ENCODE peak calls at places on chromosomes 2 and 18, in five cellular contexts. One of them, this sample, is unnamed. For H3K36me3, the result is how much of the 10 kb centered on the place peaks cover.

GRCh38 chr18:12253517-12254136 is 534 bp upstream of the CIDEA start:
- DNase-seq in mesendoderm: peak
- DNase-seq in colonic mucosa: no peak
- DNase-seq in heart left ventricle: no peak
- DNase-seq in sigmoid colon: no peak
- DNase-seq in this sample: peak

GRCh38 chr2:159163935-159164334 is 122.6 kb downstream of the WDSUB1 start:
- DNase-seq in mesendoderm: no peak
- DNase-seq in colonic mucosa: no peak
- DNase-seq in heart left ventricle: no peak
- DNase-seq in sigmoid colon: no peak
- DNase-seq in this sample: no peak

GRCh38 chr2:43942001-43942400 is 53.8 kb downstream of the LRPPRC start:
- DNase-seq in mesendoderm: no peak
- DNase-seq in colonic mucosa: no peak
- DNase-seq in heart left ventricle: no peak
- DNase-seq in sigmoid colon: no peak
- DNase-seq in this sample: no peak

GRCh38 chr2:10584242-10584753 is 105.5 kb downstream of the NOL10 start:
- DNase-seq in mesendoderm: no peak
- DNase-seq in colonic mucosa: no peak
- DNase-seq in heart left ventricle: no peak
- DNase-seq in sigmoid colon: no peak
- DNase-seq in this sample: no peak

GRCh38 chr2:183126635-183127034 is 2.4 kb downstream of the NUP35 start:
- DNase-seq in mesendoderm: no peak
- DNase-seq in colonic mucosa: no peak
- DNase-seq in heart left ventricle: no peak
- DNase-seq in sigmoid colon: no peak
- DNase-seq in this sample: no peak

GRCh38 chr18:23703057-23703986 is 14.1 kb downstream of the LAMA3 start:
- DNase-seq in mesendoderm: peak
- DNase-seq in colonic mucosa: peak
- DNase-seq in heart left ventricle: peak
- DNase-seq in sigmoid colon: no peak
- DNase-seq in this sample: peak

GRCh38 chr2:121334581-121335293 is 49.7 kb upstream of the TFCP2L1 start:
- DNase-seq in mesendoderm: peak
- DNase-seq in colonic mucosa: no peak
- DNase-seq in heart left ventricle: no peak
- DNase-seq in sigmoid colon: peak
- DNase-seq in this sample: peak

GRCh38 chr18:79905389-79905911 is 46.0 kb downstream of the SLC66A2 start:
- DNase-seq in mesendoderm: no peak
- DNase-seq in colonic mucosa: no peak
- DNase-seq in heart left ventricle: no peak
- DNase-seq in sigmoid colon: no peak
- DNase-seq in this sample: peak

GRCh38 chr2:181849601-181850000 is 41.9 kb upstream of the ITPRID2 start:
- DNase-seq in mesendoderm: no peak
- DNase-seq in colonic mucosa: no peak
- DNase-seq in heart left ventricle: no peak
- DNase-seq in sigmoid colon: no peak
- DNase-seq in this sample: no peak

DNA sequence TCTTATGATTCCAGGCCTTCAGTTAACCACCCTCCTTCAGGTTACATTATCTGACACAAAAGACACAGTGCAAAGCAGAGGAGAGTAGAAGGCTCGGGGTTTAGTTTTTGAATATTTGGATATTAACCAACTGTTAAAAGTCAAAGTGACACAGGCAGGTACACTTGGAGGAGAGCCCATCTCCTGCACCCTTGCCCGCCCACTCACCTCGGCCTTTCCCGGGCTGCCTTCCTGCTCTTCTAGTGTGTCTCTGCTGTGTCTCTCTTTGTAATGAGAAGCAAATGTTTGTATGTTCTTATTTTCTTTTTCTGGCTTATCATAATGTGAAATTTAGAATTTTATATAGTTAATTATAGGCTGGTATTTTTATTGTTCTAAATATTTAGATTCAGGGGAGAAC is 35.1 kb downstream of the ZNF236 start:
- DNase-seq in mesendoderm: no peak
- DNase-seq in colonic mucosa: no peak
- DNase-seq in heart left ventricle: no peak
- DNase-seq in sigmoid colon: no peak
- DNase-seq in this sample: no peak
- H3K36me3 ChIP-seq in mesendoderm: under half
- H3K36me3 ChIP-seq in colonic mucosa: under half
- H3K36me3 ChIP-seq in heart left ventricle: under half
- H3K36me3 ChIP-seq in sigmoid colon: under half
- H3K36me3 ChIP-seq in this sample: under half

GRCh38 chr2:85672486-85672885 is 4.5 kb upstream of the SFTPB start:
- DNase-seq in mesendoderm: no peak
- DNase-seq in colonic mucosa: no peak
- DNase-seq in heart left ventricle: no peak
- DNase-seq in sigmoid colon: peak
- DNase-seq in this sample: no peak
- H3K4me3 ChIP-seq in mesendoderm: no peak
- H3K4me3 ChIP-seq in colonic mucosa: no peak
- H3K4me3 ChIP-seq in heart left ventricle: no peak
- H3K4me3 ChIP-seq in sigmoid colon: no peak
- H3K4me3 ChIP-seq in this sample: no peak

GRCh38 chr2:178491612-178492011 is 11.4 kb downstream of the PLEKHA3 start:
- DNase-seq in mesendoderm: no peak
- DNase-seq in colonic mucosa: no peak
- DNase-seq in heart left ventricle: no peak
- DNase-seq in sigmoid colon: no peak
- DNase-seq in this sample: no peak
- H3K36me3 ChIP-seq in mesendoderm: under half
- H3K36me3 ChIP-seq in colonic mucosa: under half
- H3K36me3 ChIP-seq in heart left ventricle: under half
- H3K36me3 ChIP-seq in sigmoid colon: under half
- H3K36me3 ChIP-seq in this sample: under half

GRCh38 chr2:235291464-235291863 is 202.4 kb upstream of the AGAP1 start:
- DNase-seq in mesendoderm: no peak
- DNase-seq in colonic mucosa: no peak
- DNase-seq in heart left ventricle: no peak
- DNase-seq in sigmoid colon: no peak
- DNase-seq in this sample: no peak

GRCh38 chr2:235286624-235287368 is 207.0 kb upstream of the AGAP1 start:
- DNase-seq in mesendoderm: no peak
- DNase-seq in colonic mucosa: no peak
- DNase-seq in heart left ventricle: no peak
- DNase-seq in sigmoid colon: no peak
- DNase-seq in this sample: no peak

GRCh38 chr2:235283246-235283645 is 210.6 kb upstream of the AGAP1 start:
- DNase-seq in mesendoderm: no peak
- DNase-seq in colonic mucosa: no peak
- DNase-seq in heart left ventricle: no peak
- DNase-seq in sigmoid colon: no peak
- DNase-seq in this sample: no peak

GRCh38 chr2:235293060-235293459 is 200.8 kb upstream of the AGAP1 start:
- DNase-seq in mesendoderm: no peak
- DNase-seq in colonic mucosa: no peak
- DNase-seq in heart left ventricle: no peak
- DNase-seq in sigmoid colon: no peak
- DNase-seq in this sample: no peak

DNA sequence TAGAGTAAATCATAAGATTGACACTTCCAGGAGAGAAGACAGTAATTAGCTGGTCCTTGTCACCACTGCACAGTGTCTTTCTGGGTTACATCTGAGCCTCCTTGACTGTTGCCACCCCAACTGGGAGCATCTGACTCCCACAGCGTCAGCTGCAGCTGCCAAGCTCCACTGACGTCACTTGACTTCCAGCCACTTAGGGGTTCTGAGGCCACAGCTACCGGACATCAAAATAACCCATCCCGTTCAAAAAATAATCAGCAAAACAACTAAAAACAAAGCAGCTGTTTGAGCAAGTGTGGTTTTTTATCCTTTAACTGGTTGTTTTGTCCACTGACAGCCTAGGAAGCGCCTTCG is 206.5 kb upstream of the AGAP1 start:
- DNase-seq in mesendoderm: no peak
- DNase-seq in colonic mucosa: no peak
- DNase-seq in heart left ventricle: peak
- DNase-seq in sigmoid colon: no peak
- DNase-seq in this sample: no peak
- H3K4me3 ChIP-seq in mesendoderm: no peak
- H3K4me3 ChIP-seq in colonic mucosa: no peak
- H3K4me3 ChIP-seq in heart left ventricle: no peak
- H3K4me3 ChIP-seq in sigmoid colon: no peak
- H3K4me3 ChIP-seq in this sample: no peak

DNA sequence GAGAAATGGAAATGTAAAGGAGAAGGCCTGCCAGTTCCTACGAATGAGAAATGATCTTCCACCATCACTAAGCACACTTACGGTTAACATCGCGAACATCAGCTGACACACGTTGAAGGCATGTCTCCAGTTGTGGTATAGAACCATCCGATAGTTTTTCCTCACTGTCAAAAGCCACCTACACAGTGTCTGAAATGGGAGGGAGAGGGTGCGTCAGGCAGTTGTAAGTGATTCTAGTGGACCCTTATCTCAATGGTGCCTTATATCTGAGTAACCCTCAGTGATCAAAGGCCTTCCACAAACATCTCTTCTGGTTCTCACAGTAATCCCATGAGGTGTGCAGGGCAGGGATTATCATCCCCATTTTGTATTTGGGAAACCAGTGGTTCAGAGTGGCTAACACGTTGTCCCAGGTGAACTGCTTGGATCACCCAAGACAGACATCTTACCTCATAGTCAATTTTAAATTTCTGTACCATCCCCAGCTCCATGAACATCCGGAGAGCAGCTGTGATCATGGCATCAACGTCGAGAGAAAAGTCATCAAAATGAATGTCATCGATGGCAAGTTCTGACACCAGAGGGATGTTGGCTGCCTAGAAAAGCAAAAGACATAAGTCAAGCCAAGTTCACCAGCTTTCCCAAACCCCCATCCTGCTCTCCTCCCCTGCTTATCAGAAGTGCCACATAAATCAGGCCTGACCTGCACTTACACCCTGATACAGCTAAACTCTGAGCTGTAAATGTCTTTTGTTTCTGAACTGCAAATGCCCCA is 335.2 kb downstream of the AGPS start:
- DNase-seq in mesendoderm: no peak
- DNase-seq in colonic mucosa: no peak
- DNase-seq in heart left ventricle: no peak
- DNase-seq in sigmoid colon: no peak
- DNase-seq in this sample: no peak
- H3K36me3 ChIP-seq in mesendoderm: under half
- H3K36me3 ChIP-seq in colonic mucosa: under half
- H3K36me3 ChIP-seq in heart left ventricle: under half
- H3K36me3 ChIP-seq in sigmoid colon: under half
- H3K36me3 ChIP-seq in this sample: under half

DNA sequence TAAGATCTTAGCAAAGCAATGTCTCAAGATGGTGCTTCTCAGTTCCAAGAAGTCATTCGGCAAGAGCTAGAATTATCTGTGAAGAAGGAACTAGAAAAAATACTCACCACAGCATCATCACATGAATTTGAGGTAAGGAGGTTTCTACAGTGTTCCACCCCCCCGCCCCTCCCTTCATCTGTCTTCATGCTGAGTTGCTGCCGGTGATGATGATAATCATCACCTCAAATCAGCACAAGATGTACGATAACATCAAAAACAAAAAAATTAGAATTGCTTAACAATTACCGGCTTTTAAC is 14.6 kb downstream of the UGP2 start:
- DNase-seq in mesendoderm: no peak
- DNase-seq in colonic mucosa: no peak
- DNase-seq in heart left ventricle: no peak
- DNase-seq in sigmoid colon: no peak
- DNase-seq in this sample: no peak
- H3K4me3 ChIP-seq in mesendoderm: no peak
- H3K4me3 ChIP-seq in colonic mucosa: no peak
- H3K4me3 ChIP-seq in heart left ventricle: no peak
- H3K4me3 ChIP-seq in sigmoid colon: no peak
- H3K4me3 ChIP-seq in this sample: no peak

GRCh38 chr18:50902797-50903196 is 23.9 kb downstream of the ME2 start:
- DNase-seq in mesendoderm: no peak
- DNase-seq in colonic mucosa: no peak
- DNase-seq in heart left ventricle: no peak
- DNase-seq in sigmoid colon: no peak
- DNase-seq in this sample: no peak

GRCh38 chr18:50909261-50909660 is 30.3 kb downstream of the ME2 start:
- DNase-seq in mesendoderm: no peak
- DNase-seq in colonic mucosa: no peak
- DNase-seq in heart left ventricle: no peak
- DNase-seq in sigmoid colon: no peak
- DNase-seq in this sample: no peak

DNA sequence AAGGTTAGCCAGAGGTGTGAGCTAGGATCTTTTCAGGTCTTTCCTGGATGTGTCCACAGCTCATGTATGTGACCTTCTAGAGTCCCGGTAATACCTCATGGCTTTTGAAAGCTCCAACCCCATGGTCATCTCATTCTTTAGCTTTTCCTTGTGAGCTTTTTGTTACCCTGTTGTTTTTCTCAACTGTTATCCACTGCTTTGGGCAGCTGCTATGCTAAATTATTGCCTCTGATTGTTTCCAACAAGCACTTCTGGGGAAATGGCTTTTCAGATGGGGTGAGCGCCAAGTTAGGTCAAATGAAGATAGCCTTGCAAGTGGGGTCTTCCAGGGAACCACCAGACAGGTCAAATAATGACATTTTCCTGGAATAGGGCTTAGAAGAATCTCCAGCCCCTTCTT is 27.9 kb downstream of the ME2 start:
- DNase-seq in mesendoderm: no peak
- DNase-seq in colonic mucosa: no peak
- DNase-seq in heart left ventricle: no peak
- DNase-seq in sigmoid colon: no peak
- DNase-seq in this sample: no peak
- H3K36me3 ChIP-seq in mesendoderm: under half
- H3K36me3 ChIP-seq in colonic mucosa: under half
- H3K36me3 ChIP-seq in heart left ventricle: under half
- H3K36me3 ChIP-seq in sigmoid colon: under half
- H3K36me3 ChIP-seq in this sample: under half

DNA sequence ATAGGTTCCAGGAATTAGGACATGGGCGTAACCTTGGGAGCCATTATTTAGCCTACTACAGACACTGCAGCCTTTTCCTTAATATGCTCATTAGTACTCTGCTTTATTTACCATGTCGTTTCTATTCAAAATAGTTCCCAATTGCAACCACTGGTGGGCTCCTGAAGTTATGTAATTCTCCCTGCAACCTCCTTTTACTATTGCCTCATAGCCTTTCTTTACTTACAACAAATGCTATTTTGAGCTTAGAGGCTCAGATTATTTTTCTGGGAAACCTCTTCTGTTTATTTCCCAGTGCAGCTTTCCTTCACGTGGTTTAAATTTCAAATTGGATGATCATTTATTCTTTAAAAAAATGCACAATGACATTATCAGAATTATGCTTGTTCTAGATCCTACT is 492.3 kb upstream of the TMEFF2 start:
- DNase-seq in mesendoderm: peak
- DNase-seq in colonic mucosa: no peak
- DNase-seq in heart left ventricle: no peak
- DNase-seq in sigmoid colon: no peak
- DNase-seq in this sample: no peak
- H3K4me3 ChIP-seq in mesendoderm: no peak
- H3K4me3 ChIP-seq in colonic mucosa: no peak
- H3K4me3 ChIP-seq in heart left ventricle: no peak
- H3K4me3 ChIP-seq in sigmoid colon: no peak
- H3K4me3 ChIP-seq in this sample: no peak